ENCODE peak calls at places on chromosome 12, in eight cellular contexts. M, H, Y, O, I, R, A and B are unnamed samples.

GRCh38 chr12:65566776-65567175 is 257.5 kb upstream of the HMGA2 start:
- DNase-seq in M (no peak), H (no peak), Y (no peak), O (no peak), I (no peak), R (no peak), A (no peak), B (no peak)

GRCh38 chr12:81337891-81338290 is 260.0 kb downstream of the ACSS3 start:
- DNase-seq in M (no peak), H (no peak), Y (no peak), O (no peak), I (no peak), R (no peak), A (no peak), B (no peak)

GRCh38 chr12:5430639-5431603 is 987 bp upstream of the NTF3 start:
- DNase-seq in M (no peak), H (no peak), Y (no peak), O (no peak), I (no peak), R (no peak), A (no peak), B (no peak)

GRCh38 chr12:56593909-56594621 is 36.1 kb downstream of the BAZ2A start:
- DNase-seq in M (no peak), H (peak), Y (peak), O (peak), I (peak), R (no peak), A (peak), B (peak)

GRCh38 chr12:102342281-102343006 is 137.9 kb downstream of the IGF1 start:
- DNase-seq in M (no peak), H (no peak), Y (no peak), O (no peak), I (no peak), R (no peak), A (peak), B (no peak)

GRCh38 chr12:123491056-123491455 is 33.1 kb downstream of the SNRNP35 start:
- DNase-seq in M (no peak), H (no peak), Y (no peak), O (no peak), I (no peak), R (no peak), A (no peak), B (no peak)

GRCh38 chr12:55720894-55721444 is 776 bp downstream of the RDH5 start:
- DNase-seq in M (no peak), H (peak), Y (peak), O (peak), I (peak), R (peak), A (peak), B (peak)

GRCh38 chr12:1928439-1929121 is 10.1 kb upstream of the CACNA2D4 start:
- DNase-seq in M (no peak), H (no peak), Y (no peak), O (no peak), I (no peak), R (no peak), A (no peak), B (peak)

GRCh38 chr12:10558291-10558690 is 52.6 kb downstream of the EIF2S3B start:
- DNase-seq in M (no peak), H (no peak), Y (no peak), O (no peak), I (no peak), R (no peak), A (no peak), B (no peak)

GRCh38 chr12:81330480-81330879 is 252.6 kb downstream of the ACSS3 start:
- DNase-seq in M (no peak), H (no peak), Y (no peak), O (no peak), I (no peak), R (no peak), A (no peak), B (no peak)

GRCh38 chr12:2856901-2857495 is at the start of gene TEX52:
- DNase-seq in M (no peak), H (no peak), Y (no peak), O (no peak), I (no peak), R (no peak), A (no peak), B (no peak)

GRCh38 chr12:645563-646071 is 17.6 kb downstream of the NINJ2 start:
- DNase-seq in M (no peak), H (no peak), Y (peak), O (no peak), I (no peak), R (peak), A (no peak), B (peak)

DNA sequence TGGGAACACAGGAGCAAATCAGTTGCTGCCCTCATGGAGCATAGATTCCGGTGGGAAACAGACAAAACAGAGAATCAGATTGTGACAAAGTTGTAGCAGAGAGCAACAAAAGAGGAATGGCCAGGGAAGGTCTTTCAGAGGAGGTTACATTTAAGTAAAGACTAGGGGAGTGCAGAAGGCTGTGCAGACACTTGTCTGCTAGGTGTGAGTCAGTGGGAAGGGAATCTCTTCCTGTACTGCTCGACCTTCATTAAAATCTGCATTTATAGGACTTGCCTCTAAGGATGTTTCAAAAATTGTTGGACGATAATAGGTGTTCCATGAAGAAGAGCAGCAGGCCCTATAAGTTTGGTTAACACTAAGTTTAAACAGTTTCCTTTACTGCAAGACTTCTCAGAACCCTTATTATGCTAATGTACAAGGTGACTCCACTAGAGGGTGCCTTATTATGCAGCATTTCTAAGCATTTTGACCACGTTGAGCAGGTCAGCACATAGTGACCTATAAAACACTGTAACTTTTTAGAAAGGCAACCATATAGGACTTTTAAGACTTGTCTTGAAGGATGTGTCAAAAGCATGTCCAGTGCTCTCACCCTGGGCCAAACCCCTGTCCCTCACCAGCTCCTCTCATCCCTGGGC is 91.8 kb upstream of the RIC8B start:
- DNase-seq in M (no peak), H (no peak), Y (no peak), O (no peak), I (peak), R (no peak), A (no peak), B (no peak)
- TF ChIP-seq CTCF in M (no peak), H (peak), Y (no peak), O (no peak), I (peak), R (no peak), A (no peak), B (no peak)

DNA sequence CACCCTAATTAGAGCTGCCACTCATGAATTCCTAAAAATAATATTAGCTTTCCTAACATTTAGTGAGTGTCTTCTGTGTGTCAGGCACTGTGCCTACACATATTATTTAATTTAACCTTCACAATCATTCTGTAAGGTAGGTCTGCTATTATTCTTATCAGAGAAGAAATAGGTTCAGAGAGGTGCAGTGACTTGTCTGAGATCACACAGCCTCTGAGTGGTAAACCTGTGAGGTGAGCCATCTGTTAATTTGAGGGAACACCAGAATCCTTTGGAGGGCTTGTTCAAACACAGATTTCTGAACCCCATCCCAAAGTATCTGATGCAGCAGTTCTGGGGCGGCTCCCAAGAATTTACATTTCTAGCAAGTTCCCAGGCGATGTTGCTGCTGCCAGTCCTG is 20.0 kb upstream of the COX6A1 start:
- DNase-seq in M (no peak), H (no peak), Y (no peak), O (no peak), I (no peak), R (no peak), A (no peak), B (no peak)
- H3K4me3 ChIP-seq in M (no peak), H (no peak), Y (no peak), O (no peak), I (no peak), R (no peak), A (no peak), B (no peak)

DNA sequence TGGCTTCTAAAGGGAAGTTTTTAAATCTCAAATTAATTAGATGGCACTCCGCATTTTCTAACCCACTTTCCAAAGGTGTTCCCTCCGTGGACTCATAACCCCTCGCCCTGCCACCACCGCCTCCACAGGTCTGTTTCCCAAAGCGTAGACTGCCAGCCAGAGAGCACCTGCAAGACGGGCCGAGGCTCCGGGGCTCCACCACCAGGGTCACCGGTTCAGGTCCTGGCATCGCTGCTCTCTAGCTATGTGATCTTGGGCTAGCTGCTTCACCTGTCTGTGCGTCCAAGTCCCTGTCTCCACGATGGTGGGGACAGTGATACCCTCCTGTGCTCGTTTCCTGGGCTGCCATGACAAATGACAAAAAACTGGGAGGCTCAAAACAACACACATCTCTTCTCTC is 11.5 kb downstream of the RIMBP2 start:
- DNase-seq in M (no peak), H (no peak), Y (no peak), O (no peak), I (no peak), R (no peak), A (no peak), B (no peak)
- TF ChIP-seq POLR2A in M (no peak), H (no peak), Y (no peak), O (no peak), I (no peak), R (no peak), A (no peak), B (no peak)

GRCh38 chr12:53225635-53226424 is 6.2 kb downstream of the RARG start:
- DNase-seq in M (no peak), H (no peak), Y (no peak), O (no peak), I (no peak), R (no peak), A (no peak), B (no peak)

GRCh38 chr12:53224897-53225634 is 6.9 kb downstream of the RARG start:
- DNase-seq in M (no peak), H (no peak), Y (no peak), O (no peak), I (no peak), R (no peak), A (no peak), B (no peak)

GRCh38 chr12:53223006-53223305 is 9.1 kb downstream of the RARG start:
- DNase-seq in M (no peak), H (no peak), Y (no peak), O (no peak), I (no peak), R (no peak), A (no peak), B (no peak)

GRCh38 chr12:53223391-53224267 is 8.4 kb downstream of the RARG start:
- DNase-seq in M (no peak), H (no peak), Y (peak), O (no peak), I (no peak), R (peak), A (no peak), B (no peak)

GRCh38 chr12:53224268-53224896 is 7.6 kb downstream of the RARG start:
- DNase-seq in M (no peak), H (peak), Y (no peak), O (no peak), I (no peak), R (no peak), A (peak), B (no peak)
- TF ChIP-seq CTCF in M (peak), H (peak), Y (no peak), O (no peak), I (peak), R (no peak), A (no peak), B (no peak)

DNA sequence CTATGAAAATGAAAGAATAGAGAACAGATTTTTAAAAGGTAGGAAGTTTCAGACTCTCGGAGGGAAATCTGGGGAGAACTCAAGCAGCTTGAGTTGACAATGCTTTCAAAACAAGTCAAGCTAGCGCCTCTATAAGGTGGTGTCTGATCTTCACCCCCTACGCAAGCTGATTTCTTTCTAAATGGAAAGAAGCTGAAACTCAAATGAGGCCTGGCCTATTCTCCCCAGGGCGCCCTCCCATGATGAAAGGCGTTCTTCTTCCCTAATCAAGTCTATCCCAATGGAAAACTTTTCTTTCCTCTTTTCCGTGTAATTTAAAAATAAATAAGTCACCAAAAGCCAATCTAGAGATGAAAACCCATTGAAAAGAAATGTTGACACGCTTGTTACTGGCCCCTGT is 20.6 kb downstream of the PTHLH start:
- DNase-seq in M (no peak), H (no peak), Y (no peak), O (no peak), I (no peak), R (no peak), A (no peak), B (no peak)
- H3K4me3 ChIP-seq in M (no peak), H (no peak), Y (no peak), O (no peak), I (no peak), R (no peak), A (no peak), B (no peak)